ENCODE peak calls at places on chromosomes 3 and 15, in nine cellular contexts. J is naive thymus-derived CD4-positive, alpha-beta T cell; U is heart right ventricle; Z is ELR; F is brain microvascular endothelial cell; S is activated T-cell treated with anti-CD3 and anti-CD28 coated beads for 48 hours; Y is activated CD4-positive, alpha-beta T cell treated with anti-CD3 and anti-CD28 coated beads, Interleukin-2, amount 50 U/mL, for 48 hours; T is HT1080; M is neural crest cell. V is an unnamed sample.
A peak's percentile ranks its signal among the peaks of the same experiment; 100 is the strongest.

GRCh38 chr15:34102175-34102925 is 467 bp downstream of the PGBD4 start:
- DNase-seq in J (no peak), U (no peak), Z (no peak), F (no peak), S (no peak), Y (no peak), T (no peak), M (no peak), V (peak; percentile 27)

GRCh38 chr15:31325432-31325975 is 1.1 kb upstream of the KLF13 start:
- DNase-seq in J (peak; percentile 59), U (peak; percentile 85), Z (peak; percentile 22), F (no peak), S (no peak), Y (peak; percentile 51), T (peak; percentile 9), M (peak; percentile 26), V (peak; percentile 58)

GRCh38 chr15:68421798-68422402 is 10.1 kb downstream of the ITGA11 start:
- DNase-seq in J (no peak), U (no peak), Z (peak; percentile 17), F (no peak), S (no peak), Y (no peak), T (no peak), M (no peak), V (peak; percentile 71)

GRCh38 chr3:64900220-64900619 is 212.4 kb upstream of the ADAMTS9 start:
- DNase-seq in J (no peak), U (peak; percentile 37), Z (no peak), F (no peak), S (no peak), Y (no peak), T (no peak), M (no peak), V (no peak)

GRCh38 chr3:42547401-42547945 is 34.3 kb downstream of the SEC22C start:
- DNase-seq in J (peak; percentile 73), U (peak; percentile 61), Z (peak; percentile 59), F (peak; percentile 58), S (peak; percentile 51), Y (peak; percentile 71), T (peak; percentile 56), M (peak; percentile 66), V (peak; percentile 68)

GRCh38 chr15:91271565-91272153 is 171.6 kb downstream of the SV2B start:
- DNase-seq in J (peak; percentile 57), U (peak; percentile 38), Z (peak; percentile 69), F (peak; percentile 49), S (peak; percentile 29), Y (peak; percentile 67), T (peak; percentile 57), M (peak; percentile 72), V (peak; percentile 78)

GRCh38 chr3:115272036-115272824 is 125.1 kb upstream of the ZBTB20 start:
- DNase-seq in J (no peak), U (no peak), Z (peak; percentile 84), F (peak; percentile 51), S (no peak), Y (no peak), T (peak; percentile 86), M (no peak), V (peak; percentile 97)

GRCh38 chr3:66165679-66166078 is 55.1 kb upstream of the SLC25A26 start:
- DNase-seq in J (no peak), U (no peak), Z (no peak), F (no peak), S (no peak), Y (no peak), T (no peak), M (no peak), V (no peak)

GRCh38 chr3:179765396-179765795 is 112.6 kb downstream of the USP13 start:
- DNase-seq in J (no peak), U (no peak), Z (no peak), F (no peak), S (no peak), Y (no peak), T (no peak), M (no peak), V (peak; percentile 14)

GRCh38 chr3:20125912-20126311 is 60.1 kb downstream of the SGO1 start:
- DNase-seq in J (no peak), U (no peak), Z (no peak), F (no peak), S (no peak), Y (no peak), T (no peak), M (no peak), V (peak; percentile 25)